ENCODE peak calls at places on chromosomes 7 and 10, in nine cellular contexts. C is PC-3; O is SK-N-MC; U is activated naive CD4-positive, alpha-beta T cell; P is psoas muscle; X is HEK293T; Q is GM19239; J is kidney glomerular epithelial cell; A is lower leg skin. V is an unnamed sample.

GRCh38 chr10:48518412-48518811 is 86.5 kb downstream of the ARHGAP22 start:
- DNase-seq in X (no peak), P (peak), A (peak), O (no peak), U (no peak), J (no peak), Q (no peak), C (no peak), V (no peak)

GRCh38 chr7:93062599-93062998 is 55.2 kb downstream of the SAMD9 start:
- DNase-seq in P (no peak), U (no peak), C (no peak), X (no peak), Q (no peak), A (no peak), J (no peak), O (no peak), V (no peak)

GRCh38 chr10:97498841-97499560 is at the start of gene UBTD1:
- DNase-seq in O (no peak), Q (peak), U (peak), A (peak), P (peak), J (peak), X (peak), C (no peak), V (peak)

GRCh38 chr10:130547368-130547767 is 411.2 kb downstream of the GLRX3 start:
- DNase-seq in A (no peak), J (no peak), X (no peak), P (no peak), Q (no peak), U (no peak), O (no peak), C (no peak), V (no peak)

GRCh38 chr7:27134392-27134791 is 3.8 kb upstream of the HOXA4 start:
- DNase-seq in P (no peak), Q (no peak), A (peak), X (no peak), C (peak), O (no peak), U (no peak), J (no peak), V (no peak)

GRCh38 chr10:96556003-96556402 is 30.8 kb downstream of the TM9SF3 start:
- DNase-seq in C (peak), U (no peak), J (no peak), O (no peak), Q (no peak), X (peak), A (no peak), P (no peak), V (no peak)

GRCh38 chr7:13126347-13126746 is 438.9 kb downstream of the ARL4A start:
- DNase-seq in A (no peak), C (no peak), P (no peak), O (no peak), Q (no peak), X (no peak), U (no peak), J (no peak), V (no peak)

GRCh38 chr7:155769701-155770100 is 42.6 kb downstream of the SHH start:
- DNase-seq in X (no peak), C (no peak), Q (no peak), U (no peak), O (no peak), A (no peak), J (peak), P (no peak), V (no peak)

GRCh38 chr10:80163741-80164341 is 31.3 kb downstream of the PLAC9 start:
- DNase-seq in P (no peak), Q (no peak), O (no peak), J (no peak), U (no peak), C (peak), X (no peak), A (no peak), V (no peak)

GRCh38 chr10:19432000-19432399 is 383.4 kb downstream of the MALRD1 start:
- DNase-seq in A (no peak), J (no peak), U (no peak), C (no peak), Q (no peak), O (no peak), P (no peak), X (no peak), V (no peak)

GRCh38 chr7:128381161-128381821 is 19.8 kb upstream of the PRRT4 start:
- DNase-seq in U (peak), A (peak), X (peak), J (no peak), C (peak), P (peak), O (no peak), Q (no peak), V (no peak)

GRCh38 chr7:66845382-66846095 is 75.5 kb upstream of the TMEM248 start:
- DNase-seq in P (peak), X (no peak), A (peak), Q (no peak), U (no peak), J (no peak), C (no peak), O (no peak), V (peak)

GRCh38 chr7:7173956-7174632 is 8.2 kb upstream of the C1GALT1 start:
- DNase-seq in O (no peak), C (no peak), A (no peak), U (no peak), X (no peak), J (no peak), Q (no peak), P (no peak), V (no peak)

GRCh38 chr7:5693529-5693928 is 87.9 kb downstream of the RNF216 start:
- DNase-seq in U (no peak), J (peak), A (no peak), X (no peak), P (no peak), Q (no peak), O (no peak), C (peak), V (no peak)

GRCh38 chr10:78433063-78433717 is 399.5 kb downstream of the RPS24 start:
- DNase-seq in X (no peak), P (no peak), A (peak), J (no peak), C (peak), O (peak), U (no peak), Q (no peak), V (peak)

GRCh38 chr7:130947792-130948580 is 214.0 kb upstream of the KLF14 start:
- DNase-seq in P (no peak), J (no peak), A (no peak), C (no peak), U (no peak), X (no peak), Q (no peak), O (no peak), V (no peak)

V was measured in ovary.